ENCODE peak calls at places on chromosome 2, in seven cellular contexts. F, C, J, K, A, P and H are unnamed samples.
A peak's percentile ranks its signal among the peaks of the same experiment; 100 is the strongest.

GRCh38 chr2:68925298-68925885 is 27.3 kb downstream of the GKN2 start:
- DNase-seq in F (peak; percentile 62), C (peak; percentile 55), J (peak; percentile 48), K (peak; percentile 45), A (peak; percentile 72), P (no peak), H (no peak)

GRCh38 chr2:119293900-119294299 is 70.3 kb downstream of the STEAP3 start:
- DNase-seq in F (no peak), C (no peak), J (no peak), K (no peak), A (no peak), P (no peak), H (no peak)

GRCh38 chr2:195532255-195532627 is 124.8 kb upstream of the SLC39A10 start:
- DNase-seq in F (no peak), C (no peak), J (no peak), K (no peak), A (no peak), P (no peak), H (no peak)

GRCh38 chr2:84846041-84846663 is 34.7 kb downstream of the TRABD2A start:
- DNase-seq in F (no peak), C (no peak), J (no peak), K (no peak), A (no peak), P (peak; percentile 59), H (no peak)

GRCh38 chr2:127052771-127053691 is 53.9 kb downstream of the BIN1 start:
- DNase-seq in F (no peak), C (no peak), J (no peak), K (no peak), A (no peak), P (no peak), H (peak; percentile 72)

GRCh38 chr2:156892449-156893335 is 364.8 kb upstream of the GALNT5 start:
- DNase-seq in F (peak; percentile 85), C (peak; percentile 23), J (peak; percentile 81), K (no peak), A (peak; percentile 53), P (no peak), H (no peak)

GRCh38 chr2:135651717-135652116 is 89.9 kb upstream of the UBXN4 start:
- DNase-seq in F (no peak), C (no peak), J (no peak), K (no peak), A (peak; percentile 5), P (no peak), H (no peak)

GRCh38 chr2:151198646-151199045 is 63.0 kb downstream of the RBM43 start:
- DNase-seq in F (no peak), C (no peak), J (no peak), K (no peak), A (no peak), P (no peak), H (no peak)

GRCh38 chr2:218028562-218029348 is 26.0 kb upstream of the TNS1 start:
- DNase-seq in F (no peak), C (no peak), J (no peak), K (no peak), A (no peak), P (peak; percentile 30), H (no peak)

GRCh38 chr2:28274911-28275685 is 117.6 kb upstream of the FOSL2 start:
- DNase-seq in F (peak; percentile 89), C (peak; percentile 55), J (no peak), K (no peak), A (peak; percentile 92), P (no peak), H (no peak)

GRCh38 chr2:206275274-206276160 is 1.1 kb downstream of the ZDBF2 start:
- DNase-seq in F (peak; percentile 62), C (no peak), J (peak; percentile 55), K (no peak), A (peak; percentile 80), P (no peak), H (no peak)

GRCh38 chr2:213015387-213016165 is 135.8 kb downstream of the IKZF2 start:
- DNase-seq in F (no peak), C (no peak), J (no peak), K (no peak), A (no peak), P (no peak), H (no peak)

GRCh38 chr2:63035169-63035568 is 15.5 kb upstream of the OTX1 start:
- DNase-seq in F (no peak), C (no peak), J (no peak), K (no peak), A (no peak), P (no peak), H (no peak)

GRCh38 chr2:32772623-32773221 is 144.9 kb downstream of the TTC27 start:
- DNase-seq in F (peak; percentile 89), C (peak; percentile 6), J (peak; percentile 70), K (no peak), A (peak; percentile 45), P (no peak), H (no peak)

GRCh38 chr2:33366473-33366872 is 110.0 kb upstream of the RASGRP3 start:
- DNase-seq in F (peak; percentile 22), C (no peak), J (no peak), K (no peak), A (no peak), P (no peak), H (no peak)

GRCh38 chr2:205739618-205740017 is 57.3 kb downstream of the NRP2 start:
- DNase-seq in F (no peak), C (no peak), J (peak; percentile 93), K (no peak), A (no peak), P (no peak), H (no peak)

GRCh38 chr2:152005612-152006011 is 93.2 kb downstream of the CACNB4 start:
- DNase-seq in F (no peak), C (no peak), J (no peak), K (no peak), A (peak; percentile 65), P (no peak), H (no peak)

GRCh38 chr2:59664946-59665345 is 888.5 kb downstream of the BCL11A start:
- DNase-seq in F (no peak), C (no peak), J (no peak), K (no peak), A (no peak), P (no peak), H (no peak)

GRCh38 chr2:167126165-167126564 is 237.9 kb downstream of the XIRP2 start:
- DNase-seq in F (no peak), C (no peak), J (no peak), K (no peak), A (no peak), P (no peak), H (no peak)

GRCh38 chr2:224954980-224955379 is 87.3 kb downstream of the DOCK10 start:
- DNase-seq in F (no peak), C (no peak), J (no peak), K (no peak), A (no peak), P (no peak), H (no peak)

GRCh38 chr2:127279781-127280180 is 14.2 kb downstream of the ERCC3 start:
- DNase-seq in F (no peak), C (no peak), J (no peak), K (no peak), A (no peak), P (no peak), H (no peak)

GRCh38 chr2:151551556-151551955 is 141.9 kb downstream of the RIF1 start:
- DNase-seq in F (no peak), C (no peak), J (no peak), K (no peak), A (no peak), P (no peak), H (no peak)

GRCh38 chr2:203648273-203648672 is 58.2 kb upstream of the CD28 start:
- DNase-seq in F (no peak), C (no peak), J (no peak), K (no peak), A (no peak), P (no peak), H (no peak)

GRCh38 chr2:240401781-240402551 is 33.5 kb upstream of the GPC1 start:
- DNase-seq in F (no peak), C (no peak), J (no peak), K (no peak), A (no peak), P (peak; percentile 42), H (peak; percentile 62)

GRCh38 chr2:183993052-183993451 is 605.3 kb upstream of the ZNF804A start:
- DNase-seq in F (no peak), C (no peak), J (no peak), K (no peak), A (no peak), P (no peak), H (no peak)

GRCh38 chr2:6052577-6052976 is 360.4 kb downstream of the SOX11 start:
- DNase-seq in F (no peak), C (no peak), J (no peak), K (no peak), A (no peak), P (no peak), H (no peak)

GRCh38 chr2:68877079-68877772 is 6.0 kb upstream of the BMP10 start:
- DNase-seq in F (peak; percentile 77), C (no peak), J (peak; percentile 0), K (no peak), A (no peak), P (no peak), H (no peak)

GRCh38 chr2:226994775-226995174 is 158.9 kb downstream of the RHBDD1 start:
- DNase-seq in F (no peak), C (no peak), J (no peak), K (no peak), A (peak; percentile 19), P (no peak), H (no peak)